ENCODE peak calls at places on chromosome 3, in four cellular contexts. One of them, this sample, is unnamed.

GRCh38 chr3:177180506-177180905 is 16.8 kb downstream of the TBL1XR1 start:
- DNase-seq in HepG2: no peak
- DNase-seq in H1: no peak
- DNase-seq in GM12878: no peak
- DNase-seq in this sample: no peak

GRCh38 chr3:41974223-41974622 is 12.3 kb upstream of the ULK4 start:
- DNase-seq in HepG2: no peak
- DNase-seq in H1: no peak
- DNase-seq in GM12878: no peak
- DNase-seq in this sample: no peak

GRCh38 chr3:135759651-135760050 is 205.9 kb upstream of the PPP2R3A start:
- DNase-seq in HepG2: no peak
- DNase-seq in H1: no peak
- DNase-seq in GM12878: no peak
- DNase-seq in this sample: no peak

GRCh38 chr3:26921054-26921453 is 298.5 kb downstream of the LRRC3B start:
- DNase-seq in HepG2: no peak
- DNase-seq in H1: no peak
- DNase-seq in GM12878: no peak
- DNase-seq in this sample: no peak

GRCh38 chr3:112744825-112745566 is 101.7 kb downstream of the CD200R1L start:
- DNase-seq in HepG2: no peak
- DNase-seq in H1: no peak
- DNase-seq in GM12878: no peak
- DNase-seq in this sample: no peak

GRCh38 chr3:34882764-34883163 is 756.6 kb upstream of the ARPP21 start:
- DNase-seq in HepG2: no peak
- DNase-seq in H1: no peak
- DNase-seq in GM12878: no peak
- DNase-seq in this sample: no peak

GRCh38 chr3:69079269-69080159 is 651 bp downstream of the UBA3 start:
- DNase-seq in HepG2: peak; percentile 35
- DNase-seq in H1: no peak
- DNase-seq in GM12878: no peak
- DNase-seq in this sample: no peak

GRCh38 chr3:133476971-133477375 is 77.1 kb downstream of the BFSP2 start:
- DNase-seq in HepG2: no peak
- DNase-seq in H1: no peak
- DNase-seq in GM12878: no peak
- DNase-seq in this sample: no peak

GRCh38 chr3:57808961-57809608 is 53.0 kb downstream of the SLMAP start:
- DNase-seq in HepG2: no peak
- DNase-seq in H1: no peak
- DNase-seq in GM12878: no peak
- DNase-seq in this sample: no peak

GRCh38 chr3:157368171-157368570 is 68.5 kb upstream of the PTX3 start:
- DNase-seq in HepG2: no peak
- DNase-seq in H1: no peak
- DNase-seq in GM12878: no peak
- DNase-seq in this sample: no peak

GRCh38 chr3:98038876-98039275 is 3.8 kb upstream of the GABRR3 start:
- DNase-seq in HepG2: no peak
- DNase-seq in H1: no peak
- DNase-seq in GM12878: no peak
- DNase-seq in this sample: no peak

GRCh38 chr3:13013151-13013561 is 60.1 kb downstream of the IQSEC1 start:
- DNase-seq in HepG2: no peak
- DNase-seq in H1: no peak
- DNase-seq in GM12878: no peak
- DNase-seq in this sample: no peak

GRCh38 chr3:13014755-13015285 is 58.4 kb downstream of the IQSEC1 start:
- DNase-seq in HepG2: no peak
- DNase-seq in H1: no peak
- DNase-seq in GM12878: no peak
- DNase-seq in this sample: no peak

GRCh38 chr3:13013595-13013993 is 59.6 kb downstream of the IQSEC1 start:
- DNase-seq in HepG2: no peak
- DNase-seq in H1: no peak
- DNase-seq in GM12878: no peak
- DNase-seq in this sample: no peak

GRCh38 chr3:13015286-13016082 is 57.7 kb downstream of the IQSEC1 start:
- DNase-seq in HepG2: no peak
- DNase-seq in H1: no peak
- DNase-seq in GM12878: no peak
- DNase-seq in this sample: no peak

DNA sequence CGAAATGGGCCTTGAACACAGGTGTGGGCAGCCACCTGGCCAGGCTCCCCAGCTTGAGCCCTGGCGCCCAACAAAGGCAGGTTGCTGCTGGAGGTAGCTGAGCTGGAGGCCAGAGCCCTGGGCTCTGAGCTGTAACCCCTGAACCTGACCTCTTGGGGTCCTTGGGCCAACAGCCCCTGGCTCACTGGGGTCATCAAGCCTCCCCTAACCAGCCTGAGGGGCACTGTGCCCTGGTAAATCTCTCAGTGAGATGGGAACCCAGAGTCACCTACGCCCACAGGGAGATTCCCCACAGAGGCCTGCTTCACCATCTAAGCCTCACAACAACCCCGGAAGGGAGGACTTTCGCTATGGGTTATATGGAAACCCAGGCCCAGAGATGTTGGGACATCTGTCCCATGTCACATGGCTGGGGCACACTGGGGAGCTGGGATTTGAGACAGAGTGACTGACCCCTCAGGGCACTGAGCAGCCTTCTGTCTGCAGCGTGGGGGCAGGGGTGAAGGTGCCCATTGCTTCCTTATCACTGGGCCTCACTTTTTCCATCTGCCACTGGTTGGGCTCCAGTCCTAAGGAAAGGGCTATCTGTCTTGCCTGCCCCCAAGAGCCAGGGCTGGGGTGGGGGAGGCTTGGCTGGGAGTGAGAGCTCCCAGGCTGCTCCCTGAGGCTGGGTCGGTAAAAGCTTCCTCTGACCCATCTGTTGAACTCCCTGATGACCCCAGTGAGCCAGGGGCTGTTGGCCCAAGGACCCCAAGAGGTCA is 59.1 kb downstream of the IQSEC1 start:
- DNase-seq in HepG2: no peak
- DNase-seq in H1: no peak
- DNase-seq in GM12878: no peak
- DNase-seq in this sample: no peak
- H3K9ac ChIP-seq in HepG2: no peak overlapping the region
- H3K9ac ChIP-seq in H1: no peak overlapping the region
- H3K9ac ChIP-seq in GM12878: peak overlapping the region; percentile 93
- H3K9ac ChIP-seq in this sample: no peak overlapping the region

DNA sequence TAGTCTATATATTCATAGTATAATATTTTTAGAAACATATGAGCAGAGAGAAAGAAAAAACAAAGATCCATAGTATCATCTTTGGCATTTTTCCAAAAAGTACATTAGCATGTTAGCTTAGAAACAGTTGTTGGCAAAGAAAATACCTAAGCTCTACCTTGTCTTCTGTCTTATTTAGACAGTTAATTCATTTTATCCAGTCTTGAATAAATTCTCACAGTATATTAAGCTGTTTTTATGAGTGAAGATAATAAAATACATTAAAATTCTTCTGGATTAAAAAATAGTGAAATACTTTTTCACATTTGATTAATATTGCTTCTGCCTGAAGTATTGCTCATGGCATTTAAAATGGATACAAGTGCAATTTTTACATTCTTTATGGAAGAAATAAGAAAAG is 145.2 kb downstream of the ZIC1 start:
- DNase-seq in HepG2: no peak
- DNase-seq in H1: no peak
- DNase-seq in GM12878: no peak
- DNase-seq in this sample: no peak
- TF ChIP-seq SUZ12 in HepG2: no peak
- TF ChIP-seq SUZ12 in H1: no peak
- TF ChIP-seq SUZ12 in GM12878: no peak
- TF ChIP-seq SUZ12 in this sample: no peak

DNA sequence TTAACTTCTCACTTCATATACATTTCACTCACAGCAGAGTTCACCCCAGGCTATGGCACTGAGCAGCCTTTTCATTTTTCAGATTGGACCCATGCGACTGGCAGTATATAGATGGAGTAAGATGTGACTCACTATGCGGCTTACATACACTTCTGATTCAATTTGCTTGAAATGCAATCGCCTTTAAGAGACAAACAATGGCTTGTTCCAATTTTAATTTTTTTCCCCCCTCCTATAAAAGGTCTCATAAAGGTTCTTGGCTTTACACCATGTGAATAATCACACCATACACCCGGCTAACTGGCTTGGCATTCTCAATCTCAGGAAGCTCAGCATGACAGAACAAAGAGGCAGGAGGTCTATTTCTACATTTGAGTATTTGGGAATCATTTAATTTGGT is 39.1 kb downstream of the GADL1 start:
- DNase-seq in HepG2: no peak
- DNase-seq in H1: no peak
- DNase-seq in GM12878: no peak
- DNase-seq in this sample: no peak
- TF ChIP-seq YY1 in HepG2: no peak
- TF ChIP-seq YY1 in H1: no peak
- TF ChIP-seq YY1 in GM12878: no peak
- TF ChIP-seq YY1 in this sample: no peak

DNA sequence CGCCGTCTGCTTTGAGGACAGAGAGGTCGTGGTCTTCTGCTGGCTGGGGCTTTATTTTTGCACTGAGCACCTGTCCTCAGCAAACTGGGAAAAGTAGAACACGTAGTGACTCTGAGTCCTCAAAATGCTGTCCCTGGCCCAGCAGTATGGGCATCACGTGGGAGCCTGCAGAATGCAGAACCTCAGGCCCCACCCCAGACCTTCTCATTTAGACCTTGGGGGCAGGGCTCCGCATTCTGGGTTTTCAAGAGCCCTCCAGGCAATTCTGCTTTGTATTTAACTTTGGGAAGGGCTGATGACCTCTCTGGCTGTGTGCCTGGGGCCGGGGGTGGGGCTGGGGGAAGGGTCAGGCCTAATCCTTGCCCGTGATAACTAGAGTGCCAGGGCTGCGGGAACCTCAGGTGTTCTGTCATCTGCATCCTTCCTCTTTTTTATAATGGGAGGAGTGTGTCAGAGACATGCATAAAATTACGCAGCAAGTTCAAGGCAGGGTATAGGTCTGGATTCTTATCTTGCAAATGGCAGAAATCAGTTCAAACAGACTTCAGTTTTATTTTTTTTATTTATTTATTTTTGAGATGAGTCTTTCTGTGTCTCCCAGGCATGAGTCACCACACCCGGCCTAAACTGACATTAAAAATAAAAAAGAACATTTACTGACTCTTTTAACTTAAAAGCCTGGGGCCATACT is 11.1 kb downstream of the SLC6A6 start:
- DNase-seq in HepG2: no peak
- DNase-seq in H1: peak; percentile 61
- DNase-seq in GM12878: no peak
- DNase-seq in this sample: no peak
- H3K9ac ChIP-seq in HepG2: no peak overlapping the region
- H3K9ac ChIP-seq in H1: no peak overlapping the region
- H3K9ac ChIP-seq in GM12878: no peak overlapping the region
- H3K9ac ChIP-seq in this sample: peak overlapping the region; percentile 43

GRCh38 chr3:146404451-146404850 is 64.9 kb downstream of the PLSCR2 start:
- DNase-seq in HepG2: no peak
- DNase-seq in H1: no peak
- DNase-seq in GM12878: no peak
- DNase-seq in this sample: no peak

GRCh38 chr3:146403792-146404191 is 65.6 kb downstream of the PLSCR2 start:
- DNase-seq in HepG2: no peak
- DNase-seq in H1: no peak
- DNase-seq in GM12878: no peak
- DNase-seq in this sample: no peak
- TF ChIP-seq SUZ12 in HepG2: no peak
- TF ChIP-seq SUZ12 in H1: no peak
- TF ChIP-seq SUZ12 in GM12878: no peak
- TF ChIP-seq SUZ12 in this sample: no peak

GRCh38 chr3:102336130-102336529 is 98.7 kb upstream of the ZPLD1 start:
- DNase-seq in HepG2: no peak
- DNase-seq in H1: no peak
- DNase-seq in GM12878: no peak
- DNase-seq in this sample: no peak
- TF ChIP-seq YY1 in HepG2: no peak
- TF ChIP-seq YY1 in H1: no peak
- TF ChIP-seq YY1 in GM12878: no peak
- TF ChIP-seq YY1 in this sample: no peak

DNA sequence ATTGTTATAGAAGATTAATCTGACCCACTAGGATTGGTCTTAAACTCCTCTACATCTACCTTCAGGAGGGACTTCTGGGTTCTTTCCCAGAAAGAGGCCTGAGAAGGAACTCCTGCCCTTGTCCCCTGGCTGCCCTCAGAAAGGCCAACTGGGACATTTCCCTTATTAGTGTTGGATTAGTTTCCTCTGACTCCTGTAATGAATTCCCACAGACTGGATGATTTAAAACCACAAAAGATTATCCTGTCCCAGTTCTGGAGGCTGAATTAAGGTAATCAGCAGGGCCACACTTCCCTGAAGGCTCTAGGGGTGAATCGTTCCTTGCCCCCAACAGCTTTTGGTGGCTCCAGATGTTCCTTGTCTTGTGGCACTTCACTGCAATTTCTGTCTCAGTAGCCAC is 102.8 kb upstream of the NMNAT3 start:
- DNase-seq in HepG2: no peak
- DNase-seq in H1: no peak
- DNase-seq in GM12878: no peak
- DNase-seq in this sample: no peak
- H3K9ac ChIP-seq in HepG2: no peak overlapping the region
- H3K9ac ChIP-seq in H1: no peak overlapping the region
- H3K9ac ChIP-seq in GM12878: no peak overlapping the region
- H3K9ac ChIP-seq in this sample: no peak overlapping the region

DNA sequence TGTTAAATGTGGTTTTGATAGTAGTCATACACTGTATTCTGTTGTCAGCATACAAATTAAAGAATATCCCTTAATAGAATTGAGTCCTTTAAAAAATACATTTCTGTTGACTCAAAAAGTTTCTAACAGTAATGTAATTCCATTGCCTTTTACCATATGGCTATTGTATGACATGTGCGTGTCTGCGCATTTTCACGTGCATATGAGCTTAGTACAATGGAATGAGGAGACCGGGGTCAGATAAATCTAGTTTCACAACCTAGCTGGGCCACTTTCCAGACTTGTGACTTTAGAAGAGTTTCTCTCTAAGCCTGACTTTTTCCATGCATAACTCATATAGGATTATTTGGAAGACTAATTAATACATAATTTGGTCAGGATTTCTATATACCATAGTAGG is 38.7 kb downstream of the ZBTB38 start:
- DNase-seq in HepG2: no peak
- DNase-seq in H1: no peak
- DNase-seq in GM12878: no peak
- DNase-seq in this sample: no peak
- TF ChIP-seq SUZ12 in HepG2: no peak
- TF ChIP-seq SUZ12 in H1: no peak
- TF ChIP-seq SUZ12 in GM12878: no peak
- TF ChIP-seq SUZ12 in this sample: no peak

This sample was measured in NT2/D1.